ENCODE peak calls at places on chromosome 3, in four cellular contexts. E is thoracic aorta; D is MCF 10A; M is activated CD4-positive, alpha-beta T cell treated with anti-CD3 and anti-CD28 coated beads, Interleukin-2, amount 10 ng/mL, durations not matched to agents 7 days and 5 days. B is an unnamed sample.

GRCh38 chr3:177833392-177833791 is 636.1 kb upstream of the TBL1XR1 start:
- DNase-seq in M (no peak), E (no peak), D (no peak), B (no peak)

GRCh38 chr3:195236801-195237570 is 34.0 kb downstream of the XXYLT1 start:
- DNase-seq in M (no peak), E (no peak), D (no peak), B (no peak)

GRCh38 chr3:115713247-115713646 is 89.9 kb downstream of the GAP43 start:
- DNase-seq in M (no peak), E (no peak), D (no peak), B (no peak)

GRCh38 chr3:20622304-20622703 is 436.3 kb upstream of the SGO1 start:
- DNase-seq in D (no peak), E (no peak), M (no peak), B (no peak)

GRCh38 chr3:45993421-45994027 is 2.1 kb downstream of the FYCO1 start:
- DNase-seq in M (peak; percentile 43), D (no peak), E (no peak), B (no peak)

GRCh38 chr3:151837057-151837456 is 23.1 kb downstream of the AADAC start:
- DNase-seq in E (no peak), D (peak; percentile 86), M (no peak), B (peak; percentile 54)

GRCh38 chr3:194140520-194141414 is 4.8 kb downstream of the HES1 start:
- DNase-seq in D (peak; percentile 75), M (peak; percentile 20), E (no peak), B (peak; percentile 78)

GRCh38 chr3:63950698-63951097 is 38.5 kb upstream of the SCAANT1 start:
- DNase-seq in E (no peak), D (no peak), M (no peak), B (no peak)

GRCh38 chr3:189898559-189899153 is 222.0 kb downstream of the P3H2 start:
- DNase-seq in M (no peak), E (no peak), D (peak; percentile 67), B (no peak)

GRCh38 chr3:8095724-8096123 is 405.9 kb upstream of the LMCD1 start:
- DNase-seq in M (no peak), D (no peak), E (no peak), B (no peak)

B was measured in erythroblast.